ENCODE peak calls at places on chromosomes 11 and 22, in eight cellular contexts. E, G, U, J, W, Z, R and Q are unnamed samples.

GRCh38 chr11:105443623-105444022 is 166.2 kb upstream of the GRIA4 start:
- DNase-seq in E (no peak), G (peak; percentile 38), U (no peak), J (no peak), W (no peak), Z (no peak), R (no peak), Q (no peak)

GRCh38 chr11:61027141-61027840 is 55.8 kb downstream of the CD6 start:
- DNase-seq in E (no peak), G (no peak), U (no peak), J (no peak), W (no peak), Z (no peak), R (no peak), Q (no peak)

GRCh38 chr11:9651899-9652748 is 11.8 kb upstream of the SWAP70 start:
- DNase-seq in E (no peak), G (no peak), U (no peak), J (no peak), W (no peak), Z (no peak), R (no peak), Q (no peak)

GRCh38 chr11:64720640-64721358 is 2.2 kb downstream of the NRXN2 start:
- DNase-seq in E (no peak), G (peak; percentile 37), U (no peak), J (no peak), W (no peak), Z (no peak), R (no peak), Q (no peak)

GRCh38 chr11:71298016-71298550 is 45.7 kb upstream of the SHANK2 start:
- DNase-seq in E (no peak), G (no peak), U (no peak), J (no peak), W (no peak), Z (no peak), R (peak; percentile 4), Q (no peak)

GRCh38 chr11:71252782-71253730 is 679 bp upstream of the SHANK2 start:
- DNase-seq in E (peak; percentile 68), G (no peak), U (no peak), J (no peak), W (no peak), Z (peak; percentile 53), R (peak; percentile 62), Q (peak; percentile 67)

GRCh38 chr11:77150836-77151235 is 22.8 kb downstream of the MYO7A start:
- DNase-seq in E (no peak), G (no peak), U (no peak), J (no peak), W (no peak), Z (no peak), R (no peak), Q (no peak)

GRCh38 chr22:36775966-36776669 is at the start of gene IFT27:
- DNase-seq in E (peak; percentile 100), G (peak; percentile 96), U (peak; percentile 99), J (peak; percentile 97), W (peak; percentile 99), Z (peak; percentile 100), R (peak; percentile 99), Q (peak; percentile 100)

GRCh38 chr11:122714484-122714883 is 59.0 kb downstream of the UBASH3B start:
- DNase-seq in E (no peak), G (no peak), U (peak; percentile 59), J (no peak), W (no peak), Z (no peak), R (no peak), Q (no peak)

GRCh38 chr22:22235564-22235963 is 9.0 kb upstream of the VPREB1 start:
- DNase-seq in E (no peak), G (no peak), U (peak; percentile 27), J (no peak), W (no peak), Z (no peak), R (peak; percentile 25), Q (peak; percentile 61)
- H3K27me3 ChIP-seq in E (peaks cover 13% of the 10 kb centered on the region), G (no peaks in the 10 kb centered on the region), U (no peaks in the 10 kb centered on the region), J (peaks cover 91% of the 10 kb centered on the region), W (no peaks in the 10 kb centered on the region), Z (peaks cover 28% of the 10 kb centered on the region), R (no peaks in the 10 kb centered on the region), Q (peaks cover 100% of the 10 kb centered on the region)

DNA sequence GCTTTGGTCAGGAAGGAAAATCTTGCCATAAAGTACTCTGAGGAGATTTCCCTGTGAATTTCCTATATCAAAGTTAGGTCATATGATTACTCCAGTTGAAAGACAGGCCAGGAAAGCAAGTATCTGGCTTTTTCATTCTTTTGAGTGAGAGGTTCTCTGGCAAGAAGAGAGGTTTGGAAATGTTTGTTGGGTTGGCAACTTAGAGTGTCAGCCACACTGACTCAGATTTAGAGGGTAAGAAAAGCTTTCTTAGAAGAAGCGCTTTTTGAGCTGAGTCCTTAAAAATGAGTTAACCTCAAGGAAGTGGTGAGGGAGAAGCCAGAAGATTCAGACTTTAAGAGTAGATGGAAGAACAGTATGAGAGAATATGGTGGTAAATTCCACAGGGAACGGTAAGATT is 86.1 kb upstream of the BDNF start:
- DNase-seq in E (no peak), G (no peak), U (no peak), J (no peak), W (no peak), Z (no peak), R (no peak), Q (no peak)
- H3K27me3 ChIP-seq in E (no peaks in the 10 kb centered on the region), G (no peaks in the 10 kb centered on the region), U (no peaks in the 10 kb centered on the region), J (no peaks in the 10 kb centered on the region), W (no peaks in the 10 kb centered on the region), Z (no peaks in the 10 kb centered on the region), R (no peaks in the 10 kb centered on the region), Q (no peaks in the 10 kb centered on the region)

GRCh38 chr22:48070083-48070482 is 1307.6 kb downstream of the TBC1D22A start:
- DNase-seq in E (no peak), G (no peak), U (no peak), J (no peak), W (no peak), Z (no peak), R (no peak), Q (no peak)
- H3K27me3 ChIP-seq in E (no peaks in the 10 kb centered on the region), G (no peaks in the 10 kb centered on the region), U (no peaks in the 10 kb centered on the region), J (peaks cover 62% of the 10 kb centered on the region), W (no peaks in the 10 kb centered on the region), Z (peaks cover 3% of the 10 kb centered on the region), R (no peaks in the 10 kb centered on the region), Q (no peaks in the 10 kb centered on the region)

DNA sequence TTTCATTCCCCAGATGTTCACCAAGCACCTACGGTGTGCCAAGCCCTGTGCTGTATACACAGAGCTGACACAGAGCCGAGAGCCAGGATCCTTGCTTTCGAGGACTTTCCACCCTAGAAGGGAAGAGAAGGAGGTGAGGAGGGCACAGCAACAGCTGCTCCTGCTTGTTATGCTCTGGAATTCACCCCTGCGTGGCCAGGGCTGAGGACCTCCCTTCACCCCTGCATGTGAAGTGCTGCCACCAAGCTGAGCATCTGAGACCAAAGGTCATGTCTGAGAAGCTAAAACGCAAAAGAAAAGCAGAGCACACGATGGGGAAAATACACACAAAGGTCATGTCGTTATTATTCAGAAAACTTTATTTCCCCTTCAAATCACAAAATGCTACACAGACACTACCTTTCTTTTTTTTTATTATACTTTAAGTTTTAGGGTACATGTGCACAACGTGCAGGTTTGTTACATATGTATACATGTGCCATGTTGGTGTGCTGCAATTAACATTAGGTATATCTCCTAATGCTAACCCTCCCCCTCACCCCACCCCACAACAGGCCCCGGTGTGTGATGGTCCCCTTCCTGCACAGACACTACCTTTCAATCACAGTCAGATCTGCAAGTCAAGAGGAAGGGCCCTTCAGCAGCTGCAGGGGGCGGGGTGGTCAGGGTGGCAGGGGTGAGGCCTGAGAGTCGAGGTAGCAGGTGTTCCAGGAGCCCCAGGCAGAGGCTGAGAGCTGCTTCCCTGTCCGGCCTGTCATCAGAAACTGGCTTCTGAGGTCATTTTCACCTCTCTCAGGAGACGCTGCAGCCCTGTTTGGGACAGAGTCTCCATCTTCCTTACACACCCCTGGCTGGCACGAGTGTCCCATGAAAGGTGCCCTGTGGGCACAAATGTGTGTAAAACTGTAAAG is 40.1 kb upstream of the PRR5 start:
- DNase-seq in E (no peak), G (no peak), U (no peak), J (no peak), W (no peak), Z (no peak), R (no peak), Q (no peak)
- H3K27me3 ChIP-seq in E (no peaks in the 10 kb centered on the region), G (no peaks in the 10 kb centered on the region), U (no peaks in the 10 kb centered on the region), J (peaks cover 21% of the 10 kb centered on the region), W (no peaks in the 10 kb centered on the region), Z (no peaks in the 10 kb centered on the region), R (no peaks in the 10 kb centered on the region), Q (peaks cover 7% of the 10 kb centered on the region)

GRCh38 chr11:124761301-124762021 is 629 bp downstream of the ESAM start:
- DNase-seq in E (no peak), G (no peak), U (no peak), J (peak; percentile 37), W (no peak), Z (no peak), R (no peak), Q (peak; percentile 58)

GRCh38 chr11:124763156-124763947 is 1.3 kb upstream of the ESAM start:
- DNase-seq in E (peak; percentile 60), G (peak; percentile 89), U (peak; percentile 87), J (peak; percentile 88), W (peak; percentile 80), Z (peak; percentile 85), R (peak; percentile 94), Q (peak; percentile 95)

GRCh38 chr11:124762624-124763155 is 600 bp upstream of the ESAM start:
- DNase-seq in E (no peak), G (no peak), U (no peak), J (no peak), W (peak; percentile 14), Z (peak; percentile 23), R (peak; percentile 56), Q (peak; percentile 67)

GRCh38 chr11:124760806-124761205 is 1.3 kb downstream of the ESAM start:
- DNase-seq in E (no peak), G (no peak), U (no peak), J (no peak), W (no peak), Z (no peak), R (no peak), Q (no peak)

GRCh38 chr11:124762077-124762623 is at the start of gene ESAM:
- DNase-seq in E (no peak), G (peak; percentile 82), U (no peak), J (peak; percentile 59), W (peak; percentile 11), Z (no peak), R (peak; percentile 84), Q (peak; percentile 72)
- H3K27me3 ChIP-seq in E (peaks cover 17% of the 10 kb centered on the region), G (peaks cover 54% of the 10 kb centered on the region), U (no peaks in the 10 kb centered on the region), J (peaks cover 59% of the 10 kb centered on the region), W (no peaks in the 10 kb centered on the region), Z (peaks cover 60% of the 10 kb centered on the region), R (peaks cover 19% of the 10 kb centered on the region), Q (peaks cover 59% of the 10 kb centered on the region)

DNA sequence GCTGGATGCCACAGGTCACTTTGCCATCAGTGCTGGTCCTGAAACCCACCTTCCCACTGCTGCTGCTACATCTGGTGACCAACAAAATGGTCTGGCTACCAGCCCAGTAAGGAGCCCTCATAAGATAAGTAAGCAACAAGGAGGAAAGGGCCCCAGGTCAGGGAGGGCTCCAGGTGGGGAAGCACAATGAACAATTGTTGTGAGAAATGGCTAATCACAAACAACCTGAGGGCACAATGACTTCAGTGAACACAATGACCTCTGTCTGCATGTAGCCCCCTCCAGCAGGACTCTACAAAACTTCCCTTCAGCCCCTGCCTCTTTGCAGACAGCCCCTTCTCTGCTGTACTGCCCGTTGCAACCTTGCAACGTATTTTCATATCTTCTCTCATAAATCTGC is 19.4 kb upstream of the FBLN1 start:
- DNase-seq in E (no peak), G (no peak), U (no peak), J (no peak), W (no peak), Z (no peak), R (no peak), Q (no peak)
- H3K27me3 ChIP-seq in E (no peaks in the 10 kb centered on the region), G (no peaks in the 10 kb centered on the region), U (no peaks in the 10 kb centered on the region), J (peaks cover 26% of the 10 kb centered on the region), W (no peaks in the 10 kb centered on the region), Z (no peaks in the 10 kb centered on the region), R (no peaks in the 10 kb centered on the region), Q (no peaks in the 10 kb centered on the region)